ENCODE peak calls at places on chromosomes 7 and 10, in six cellular contexts. V, H, Q, N, T and J are unnamed samples. For H3K36me3, the result is how much of the 10 kb centered on the place peaks cover.

GRCh38 chr10:1273372-1274097 is 217.3 kb downstream of the WDR37 start:
- DNase-seq in V (no peak), H (no peak), Q (no peak), N (no peak), T (no peak), J (no peak)

GRCh38 chr10:78457804-78458483 is 424.3 kb downstream of the RPS24 start:
- DNase-seq in V (no peak), H (no peak), Q (no peak), N (no peak), T (no peak), J (no peak)

GRCh38 chr10:9681655-9682054 is 1336.0 kb upstream of the CELF2 start:
- DNase-seq in V (no peak), H (no peak), Q (no peak), N (no peak), T (no peak), J (no peak)

GRCh38 chr7:29488203-29488970 is 75.2 kb upstream of the PRR15 start:
- DNase-seq in V (no peak), H (no peak), Q (no peak), N (no peak), T (no peak), J (no peak)

GRCh38 chr7:107170051-107170661 is 1.4 kb downstream of the HBP1 start:
- DNase-seq in V (no peak), H (no peak), Q (no peak), N (no peak), T (no peak), J (no peak)

GRCh38 chr10:78925800-78926319 is 142.9 kb upstream of the ZMIZ1 start:
- DNase-seq in V (no peak), H (no peak), Q (peak), N (no peak), T (no peak), J (no peak)

GRCh38 chr7:104252409-104253134 is 44.8 kb upstream of the ORC5 start:
- DNase-seq in V (no peak), H (peak), Q (no peak), N (no peak), T (no peak), J (no peak)

GRCh38 chr10:132071667-132072066 is 5.9 kb downstream of the JAKMIP3 start:
- DNase-seq in V (no peak), H (no peak), Q (no peak), N (no peak), T (no peak), J (no peak)

GRCh38 chr10:25682203-25682950 is 251.7 kb upstream of the MYO3A start:
- DNase-seq in V (no peak), H (no peak), Q (no peak), N (peak), T (no peak), J (no peak)

GRCh38 chr10:57535306-57535705 is 732.4 kb downstream of the IPMK start:
- DNase-seq in V (no peak), H (no peak), Q (no peak), N (no peak), T (no peak), J (no peak)

GRCh38 chr7:157930441-157930840 is 593.6 kb downstream of the DNAJB6 start:
- DNase-seq in V (no peak), H (no peak), Q (no peak), N (no peak), T (no peak), J (no peak)

DNA sequence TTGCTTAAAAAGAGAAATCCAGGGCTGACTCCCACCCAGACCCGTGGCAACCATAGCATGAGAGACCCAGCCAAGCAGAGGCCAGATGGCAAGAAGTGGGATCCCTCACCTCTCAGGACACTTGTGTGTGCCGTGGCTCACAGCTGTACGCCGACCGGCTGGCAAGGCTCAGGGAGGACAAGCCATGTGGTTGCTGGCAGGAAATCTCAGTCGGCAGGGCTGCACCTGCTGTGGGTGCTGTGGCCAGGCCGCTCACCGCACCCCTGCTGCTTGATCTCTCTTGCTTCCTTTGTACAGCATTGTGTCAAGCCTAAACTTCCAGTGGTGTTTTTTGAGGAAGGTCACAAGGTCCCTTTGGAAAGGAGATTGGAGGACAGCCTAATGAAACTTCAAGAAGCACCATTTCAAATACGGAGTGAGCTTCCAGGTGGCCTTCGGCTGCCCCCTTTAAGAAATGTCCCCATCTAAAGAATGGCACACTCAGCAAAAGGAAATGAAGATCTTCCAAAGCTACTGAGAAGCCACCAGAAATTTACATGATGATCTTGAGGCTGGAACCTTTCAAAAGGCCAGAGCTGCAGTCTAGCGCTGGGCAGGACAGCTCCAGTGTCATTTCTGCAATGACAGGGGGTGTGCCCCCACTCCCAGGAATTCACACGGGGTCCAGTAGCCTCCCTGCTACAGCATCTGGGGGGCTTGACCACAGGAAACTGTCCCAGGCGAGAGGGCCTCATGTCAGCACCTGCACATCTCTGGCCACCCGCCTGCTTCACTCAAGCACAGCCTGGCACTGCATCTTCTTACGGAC is 409.0 kb upstream of the MGMT start:
- DNase-seq in V (no peak), H (no peak), Q (no peak), N (no peak), T (peak), J (peak)
- H3K27ac ChIP-seq in V (no peak), H (no peak), Q (no peak), N (no peak), T (no peak), J (no peak)

GRCh38 chr10:13649844-13650520 is 63.2 kb downstream of the PRPF18 start:
- DNase-seq in V (no peak), H (no peak), Q (no peak), N (no peak), T (no peak), J (no peak)
- H3K36me3 ChIP-seq in V (under half), H (under half), Q (under half), N (under half), T (under half), J (half or more)

DNA sequence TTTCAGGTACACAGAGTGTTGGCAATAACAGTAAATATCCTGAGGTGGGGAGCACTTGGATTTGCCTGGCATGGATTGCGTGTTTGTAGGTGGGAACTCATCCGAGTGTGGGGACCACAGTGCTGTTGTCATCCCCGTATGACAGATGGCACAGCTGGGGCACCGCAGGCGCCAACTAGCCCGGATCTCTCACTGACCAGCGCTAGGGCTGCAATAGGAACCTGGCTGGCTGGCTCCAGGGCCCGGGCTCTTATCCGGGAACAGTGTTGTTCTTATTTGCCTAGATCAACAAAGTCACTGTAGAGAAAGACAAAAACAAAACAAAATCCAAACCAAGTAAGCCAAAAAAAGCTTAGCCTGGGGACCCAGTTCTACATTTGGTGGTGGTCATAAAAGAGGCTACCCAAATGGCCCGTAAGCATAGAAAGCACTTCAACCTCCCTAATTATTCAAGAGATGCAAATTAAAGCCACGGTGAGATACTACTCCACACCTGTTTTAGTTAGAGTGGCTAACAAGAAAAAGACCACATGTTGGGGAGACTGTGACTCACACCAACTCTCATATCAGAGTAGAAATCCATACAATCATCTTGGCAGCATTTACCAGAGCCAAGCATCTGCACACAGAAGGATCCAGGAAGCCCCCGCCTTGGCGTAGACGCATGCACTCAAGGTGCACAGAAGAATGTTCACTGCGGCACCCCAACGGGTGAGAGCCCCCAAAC is 27.2 kb upstream of the PFKFB3 start:
- DNase-seq in V (no peak), H (no peak), Q (no peak), N (no peak), T (no peak), J (no peak)
- H3K4me3 ChIP-seq in V (no peak), H (no peak), Q (no peak), N (no peak), T (no peak), J (no peak)

GRCh38 chr7:41187322-41187721 is 515.6 kb downstream of the INHBA start:
- DNase-seq in V (no peak), H (no peak), Q (peak), N (no peak), T (no peak), J (no peak)
- H3K27ac ChIP-seq in V (no peak), H (no peak), Q (no peak), N (no peak), T (no peak), J (no peak)

GRCh38 chr7:98968621-98969020 is 90.3 kb downstream of the TRRAP start:
- DNase-seq in V (no peak), H (no peak), Q (no peak), N (no peak), T (no peak), J (no peak)
- H3K36me3 ChIP-seq in V (under half), H (half or more), Q (half or more), N (under half), T (half or more), J (half or more)

GRCh38 chr10:90917231-90917967 is 3.5 kb downstream of the ANKRD1 start:
- DNase-seq in V (no peak), H (no peak), Q (no peak), N (no peak), T (no peak), J (no peak)
- H3K4me3 ChIP-seq in V (no peak), H (no peak), Q (no peak), N (no peak), T (no peak), J (no peak)

GRCh38 chr10:71265201-71265575 is 52.8 kb downstream of the UNC5B start:
- DNase-seq in V (no peak), H (no peak), Q (no peak), N (no peak), T (no peak), J (no peak)
- H3K27ac ChIP-seq in V (no peak), H (no peak), Q (peak), N (no peak), T (no peak), J (no peak)